ENCODE peak calls at places on chromosomes 7 and 10, in eight cellular contexts. I, E, L, V, A, Y, M and F are unnamed samples.

GRCh38 chr10:120539076-120539475 is 82.0 kb downstream of the PLPP4 start:
- DNase-seq in V (no peak), L (no peak), I (no peak), A (no peak), M (no peak), Y (no peak), E (no peak), F (no peak)

GRCh38 chr10:89369142-89370105 is 8.4 kb upstream of the IFIT1B start:
- DNase-seq in V (peak; percentile 58), I (no peak), M (peak; percentile 49), Y (peak; percentile 9), E (no peak), A (no peak), L (no peak), F (no peak)

GRCh38 chr10:122078965-122079401 is 90.0 kb downstream of the TACC2 start:
- DNase-seq in Y (no peak), M (peak; percentile 52), I (no peak), A (no peak), E (no peak), L (no peak), V (no peak), F (no peak)

GRCh38 chr10:52895066-52895465 is 122.5 kb upstream of the MBL2 start:
- DNase-seq in V (no peak), L (no peak), Y (no peak), M (no peak), I (no peak), A (no peak), E (no peak), F (no peak)

GRCh38 chr10:60186315-60187071 is 203.2 kb downstream of the ANK3 start:
- DNase-seq in I (no peak), E (no peak), Y (no peak), V (no peak), M (no peak), A (no peak), L (no peak), F (no peak)

GRCh38 chr10:58107506-58107905 is 160.2 kb downstream of the IPMK start:
- DNase-seq in Y (no peak), L (no peak), A (no peak), M (no peak), V (no peak), E (peak; percentile 15), I (no peak), F (no peak)

GRCh38 chr7:132137681-132138080 is 438.6 kb downstream of the PLXNA4 start:
- DNase-seq in M (no peak), E (no peak), A (no peak), Y (no peak), I (no peak), V (no peak), L (no peak), F (no peak)

GRCh38 chr7:44617225-44617885 is 10.9 kb downstream of the OGDH start:
- DNase-seq in I (no peak), Y (no peak), E (no peak), M (no peak), V (no peak), A (no peak), L (no peak), F (no peak)

GRCh38 chr10:77005901-77006300 is 631.7 kb downstream of the KCNMA1 start:
- DNase-seq in V (no peak), M (no peak), A (no peak), I (no peak), E (no peak), L (no peak), Y (no peak), F (no peak)

GRCh38 chr7:148503900-148504487 is 86.6 kb upstream of the C7orf33 start:
- DNase-seq in E (no peak), V (peak; percentile 68), I (no peak), Y (peak; percentile 59), A (no peak), M (peak; percentile 66), L (no peak), F (no peak)

GRCh38 chr10:20406607-20407188 is 490.4 kb downstream of the NEBL start:
- DNase-seq in E (no peak), M (no peak), L (no peak), Y (no peak), V (no peak), A (no peak), I (no peak), F (no peak)

GRCh38 chr10:69866246-69866687 is 64.6 kb downstream of the COL13A1 start:
- DNase-seq in M (no peak), E (no peak), I (no peak), L (no peak), A (no peak), Y (no peak), V (no peak), F (no peak)

GRCh38 chr10:58741673-58742072 is 229.0 kb downstream of the BICC1 start:
- DNase-seq in L (no peak), I (no peak), Y (no peak), E (no peak), V (no peak), A (no peak), M (no peak), F (no peak)

GRCh38 chr10:122671355-122671754 is 28.3 kb downstream of the C10orf120 start:
- DNase-seq in L (no peak), Y (no peak), V (no peak), M (no peak), I (no peak), A (no peak), E (no peak), F (no peak)

GRCh38 chr10:98482096-98482495 is 35.4 kb upstream of the HPS1 start:
- DNase-seq in V (no peak), Y (no peak), A (no peak), I (no peak), E (no peak), M (no peak), L (no peak), F (no peak)

GRCh38 chr10:91798736-91799579 is 732 bp downstream of the TNKS2 start:
- DNase-seq in Y (peak; percentile 50), M (peak; percentile 71), A (no peak), L (peak; percentile 24), E (peak; percentile 16), V (peak; percentile 57), I (peak; percentile 14), F (no peak)

GRCh38 chr7:129163875-129164544 is 19.5 kb downstream of the TSPAN33 start:
- DNase-seq in M (peak; percentile 75), A (no peak), Y (peak; percentile 61), I (no peak), V (peak; percentile 74), E (peak; percentile 31), L (no peak), F (peak; percentile 20)

GRCh38 chr7:7972927-7973594 is 4.5 kb downstream of the GLCCI1 start:
- DNase-seq in A (no peak), V (no peak), E (no peak), M (no peak), I (no peak), L (no peak), Y (peak; percentile 63), F (no peak)

GRCh38 chr10:90587081-90587491 is 270.8 kb downstream of the HTR7 start:
- DNase-seq in V (no peak), E (peak; percentile 16), Y (no peak), A (no peak), I (no peak), M (no peak), L (no peak), F (no peak)

GRCh38 chr7:52719677-52720076 is 315.8 kb upstream of the POM121L12 start:
- DNase-seq in A (no peak), V (no peak), M (peak; percentile 7), E (no peak), Y (no peak), I (no peak), L (no peak), F (no peak)

GRCh38 chr10:34743804-34744203 is 71.3 kb downstream of the PARD3 start:
- DNase-seq in V (no peak), I (no peak), Y (no peak), A (no peak), M (peak; percentile 36), E (no peak), L (no peak), F (no peak)

GRCh38 chr7:134320201-134320600 is 3.5 kb upstream of the SLC35B4 start:
- DNase-seq in V (no peak), I (no peak), E (no peak), L (no peak), Y (no peak), A (no peak), M (no peak), F (no peak)

GRCh38 chr7:91846436-91846835 is 34.1 kb downstream of the MTERF1 start:
- DNase-seq in M (no peak), E (no peak), Y (no peak), A (no peak), L (no peak), I (no peak), V (no peak), F (no peak)